ENCODE peak calls at places on chromosomes 16 and 17, in nine cellular contexts. One of them, this sample, is unnamed.

GRCh38 chr16:35173295-35173694 is 1713.9 kb downstream of the TP53TG3F start:
- DNase-seq in memory B cell: no peak
- DNase-seq in CD8-positive, alpha-beta memory T cell: no peak
- DNase-seq in HAP-1: no peak
- DNase-seq in M059J: no peak
- DNase-seq in A549: no peak
- DNase-seq in fibroblast of lung: no peak
- DNase-seq in mucosa of descending colon: no peak
- DNase-seq in SW 1271: no peak
- DNase-seq in this sample: no peak

GRCh38 chr17:75872434-75873351 is 5.7 kb downstream of the TRIM47 start:
- DNase-seq in memory B cell: no peak
- DNase-seq in CD8-positive, alpha-beta memory T cell: peak
- DNase-seq in HAP-1: peak
- DNase-seq in M059J: peak
- DNase-seq in A549: peak
- DNase-seq in fibroblast of lung: peak
- DNase-seq in mucosa of descending colon: peak
- DNase-seq in SW 1271: no peak
- DNase-seq in this sample: no peak

GRCh38 chr17:77330602-77331081 is 189.9 kb downstream of the SEC14L1 start:
- DNase-seq in memory B cell: no peak
- DNase-seq in CD8-positive, alpha-beta memory T cell: no peak
- DNase-seq in HAP-1: peak
- DNase-seq in M059J: no peak
- DNase-seq in A549: no peak
- DNase-seq in fibroblast of lung: no peak
- DNase-seq in mucosa of descending colon: no peak
- DNase-seq in SW 1271: no peak
- DNase-seq in this sample: no peak

GRCh38 chr17:27565874-27566672 is 64.9 kb upstream of the LGALS9 start:
- DNase-seq in memory B cell: no peak
- DNase-seq in CD8-positive, alpha-beta memory T cell: no peak
- DNase-seq in HAP-1: no peak
- DNase-seq in M059J: peak
- DNase-seq in A549: no peak
- DNase-seq in fibroblast of lung: peak
- DNase-seq in mucosa of descending colon: no peak
- DNase-seq in SW 1271: no peak
- DNase-seq in this sample: no peak

GRCh38 chr17:79747508-79748295 is 17.0 kb downstream of the ENPP7 start:
- DNase-seq in memory B cell: no peak
- DNase-seq in CD8-positive, alpha-beta memory T cell: no peak
- DNase-seq in HAP-1: no peak
- DNase-seq in M059J: no peak
- DNase-seq in A549: no peak
- DNase-seq in fibroblast of lung: no peak
- DNase-seq in mucosa of descending colon: no peak
- DNase-seq in SW 1271: no peak
- DNase-seq in this sample: no peak

GRCh38 chr17:36057900-36058299 is 6.2 kb upstream of the CCL18 start:
- DNase-seq in memory B cell: no peak
- DNase-seq in CD8-positive, alpha-beta memory T cell: no peak
- DNase-seq in HAP-1: no peak
- DNase-seq in M059J: no peak
- DNase-seq in A549: no peak
- DNase-seq in fibroblast of lung: no peak
- DNase-seq in mucosa of descending colon: no peak
- DNase-seq in SW 1271: no peak
- DNase-seq in this sample: no peak

GRCh38 chr16:1991135-1991551 is 1.4 kb downstream of the SYNGR3 start:
- DNase-seq in memory B cell: peak
- DNase-seq in CD8-positive, alpha-beta memory T cell: peak
- DNase-seq in HAP-1: no peak
- DNase-seq in M059J: no peak
- DNase-seq in A549: no peak
- DNase-seq in fibroblast of lung: no peak
- DNase-seq in mucosa of descending colon: peak
- DNase-seq in SW 1271: no peak
- DNase-seq in this sample: peak

GRCh38 chr17:7439462-7440112 is at the start of gene FGF11:
- DNase-seq in memory B cell: no peak
- DNase-seq in CD8-positive, alpha-beta memory T cell: no peak
- DNase-seq in HAP-1: no peak
- DNase-seq in M059J: no peak
- DNase-seq in A549: no peak
- DNase-seq in fibroblast of lung: no peak
- DNase-seq in mucosa of descending colon: no peak
- DNase-seq in SW 1271: no peak
- DNase-seq in this sample: no peak

GRCh38 chr17:43018008-43018853 is 4.0 kb downstream of the VAT1 start:
- DNase-seq in memory B cell: no peak
- DNase-seq in CD8-positive, alpha-beta memory T cell: no peak
- DNase-seq in HAP-1: peak
- DNase-seq in M059J: peak
- DNase-seq in A549: peak
- DNase-seq in fibroblast of lung: no peak
- DNase-seq in mucosa of descending colon: no peak
- DNase-seq in SW 1271: no peak
- DNase-seq in this sample: no peak

GRCh38 chr17:2056221-2057129 is 1.6 kb downstream of the HIC1 start:
- DNase-seq in memory B cell: peak
- DNase-seq in CD8-positive, alpha-beta memory T cell: no peak
- DNase-seq in HAP-1: no peak
- DNase-seq in M059J: no peak
- DNase-seq in A549: no peak
- DNase-seq in fibroblast of lung: peak
- DNase-seq in mucosa of descending colon: no peak
- DNase-seq in SW 1271: no peak
- DNase-seq in this sample: peak